ENCODE peak calls at places on chromosomes 11 and 22, in seven cellular contexts. F is effector memory CD4-positive, alpha-beta T cell; Z is EL; G is MV-4-11; J is osteocyte; R is stimulated activated CD8-positive, alpha-beta memory T cell treated with anti-CD3 and anti-CD28 coated beads, Interleukin-12 subunit alpha, Interleukin-12 subunit beta, amount 100 ng/mL, for 1 hour; H is H1. K is an unnamed sample.

GRCh38 chr22:19806213-19807160 is 45.9 kb downstream of the TBX1 start:
- DNase-seq in F (no peak), Z (no peak), G (no peak), J (no peak), R (no peak), H (no peak), K (no peak)

GRCh38 chr11:12079726-12080556 is 30.4 kb upstream of the MICAL2 start:
- DNase-seq in F (no peak), Z (peak), G (no peak), J (no peak), R (no peak), H (no peak), K (peak)

GRCh38 chr11:74373382-74373781 is 24.9 kb downstream of the PGM2L1 start:
- DNase-seq in F (no peak), Z (no peak), G (no peak), J (no peak), R (no peak), H (no peak), K (no peak)

GRCh38 chr11:27018902-27019544 is 21.6 kb upstream of the BBOX1 start:
- DNase-seq in F (no peak), Z (no peak), G (no peak), J (no peak), R (no peak), H (no peak), K (no peak)

GRCh38 chr22:26903030-26903856 is 245.9 kb downstream of the MIAT start:
- DNase-seq in F (no peak), Z (no peak), G (no peak), J (no peak), R (no peak), H (no peak), K (no peak)

GRCh38 chr11:129374081-129374992 is 1.3 kb upstream of the BARX2 start:
- DNase-seq in F (no peak), Z (no peak), G (no peak), J (no peak), R (no peak), H (no peak), K (no peak)

GRCh38 chr22:26464312-26464711 is 19.3 kb downstream of the HPS4 start:
- DNase-seq in F (no peak), Z (peak), G (no peak), J (no peak), R (no peak), H (no peak), K (no peak)

GRCh38 chr11:118912742-118913410 is 12.8 kb downstream of the BCL9L start:
- DNase-seq in F (peak), Z (peak), G (peak), J (no peak), R (no peak), H (no peak), K (no peak)

GRCh38 chr22:23282089-23282501 is 101.8 kb downstream of the BCR start:
- DNase-seq in F (no peak), Z (peak), G (peak), J (peak), R (no peak), H (no peak), K (peak)

GRCh38 chr11:34263462-34264186 is 94.2 kb downstream of the ABTB2 start:
- DNase-seq in F (no peak), Z (peak), G (no peak), J (no peak), R (no peak), H (no peak), K (no peak)

GRCh38 chr22:45903355-45904149 is 73.4 kb downstream of the WNT7B start:
- DNase-seq in F (no peak), Z (peak), G (peak), J (no peak), R (no peak), H (no peak), K (no peak)

GRCh38 chr22:18035740-18036139 is 11.4 kb upstream of the MICAL3 start:
- DNase-seq in F (no peak), Z (no peak), G (peak), J (no peak), R (no peak), H (no peak), K (no peak)

GRCh38 chr11:34669458-34669857 is 48.6 kb downstream of the EHF start:
- DNase-seq in F (no peak), Z (no peak), G (no peak), J (no peak), R (no peak), H (no peak), K (no peak)

GRCh38 chr11:73379189-73379880 is 3.1 kb downstream of the RELT start:
- DNase-seq in F (no peak), Z (no peak), G (no peak), J (no peak), R (no peak), H (no peak), K (no peak)

GRCh38 chr22:35785181-35785923 is 67.7 kb downstream of the APOL5 start:
- DNase-seq in F (no peak), Z (peak), G (peak), J (no peak), R (no peak), H (no peak), K (no peak)

GRCh38 chr11:1555713-1556153 is 16.3 kb downstream of the DUSP8 start:
- DNase-seq in F (no peak), Z (no peak), G (no peak), J (no peak), R (no peak), H (no peak), K (no peak)

GRCh38 chr11:77412814-77413213 is 61.1 kb downstream of the PAK1 start:
- DNase-seq in F (no peak), Z (no peak), G (no peak), J (no peak), R (no peak), H (no peak), K (no peak)

GRCh38 chr11:16392646-16393045 is 36.3 kb upstream of the SOX6 start:
- DNase-seq in F (no peak), Z (no peak), G (no peak), J (no peak), R (no peak), H (no peak), K (no peak)

GRCh38 chr11:2077061-2077802 is 62.0 kb downstream of the IGF2 start:
- DNase-seq in F (no peak), Z (peak), G (no peak), J (no peak), R (no peak), H (no peak), K (no peak)

GRCh38 chr11:31366795-31367194 is 2.7 kb downstream of the DCDC1 start:
- DNase-seq in F (peak), Z (no peak), G (no peak), J (no peak), R (no peak), H (no peak), K (no peak)

K was measured in coronary artery.